ENCODE peak calls at places on chromosomes 3 and 15, in four cellular contexts. Q is cardiac muscle cell; M is iPS DF 6.9; S is CD8-positive, alpha-beta memory T cell. R is an unnamed sample.

GRCh38 chr15:74176262-74177208 is 3.0 kb downstream of the ISLR start:
- DNase-seq in S (no peak), M (no peak), Q (no peak), R (peak; percentile 78)

GRCh38 chr3:125051715-125052581 is 3.8 kb downstream of the HEG1 start:
- DNase-seq in S (peak; percentile 86), Q (peak; percentile 79), M (no peak), R (no peak)

GRCh38 chr3:39443530-39443929 is 23.9 kb upstream of the MOBP start:
- DNase-seq in M (no peak), Q (no peak), S (no peak), R (peak; percentile 14)

GRCh38 chr3:67947808-67948508 is 293.5 kb upstream of the SUCLG2 start:
- DNase-seq in M (peak; percentile 33), Q (no peak), S (peak; percentile 82), R (peak; percentile 5)

GRCh38 chr3:159950156-159950898 is 38.3 kb upstream of the IL12A start:
- DNase-seq in Q (peak; percentile 9), M (no peak), S (no peak), R (no peak)

GRCh38 chr3:29850641-29851040 is 569.8 kb downstream of the RBMS3 start:
- DNase-seq in S (no peak), Q (no peak), M (peak; percentile 20), R (no peak)

GRCh38 chr15:70095387-70096214 is 2.1 kb downstream of the TLE3 start:
- DNase-seq in M (no peak), S (no peak), Q (peak; percentile 23), R (peak; percentile 44)

GRCh38 chr3:43163895-43164493 is 58.1 kb upstream of the POMGNT2 start:
- DNase-seq in M (no peak), Q (no peak), S (no peak), R (no peak)

GRCh38 chr3:188624384-188624783 is 470.4 kb downstream of the LPP start:
- DNase-seq in S (no peak), Q (peak; percentile 28), M (no peak), R (no peak)

GRCh38 chr3:142543307-142543706 is 35.2 kb downstream of the ATR start:
- DNase-seq in M (no peak), S (no peak), Q (no peak), R (no peak)

GRCh38 chr3:60025071-60026055 is 975.5 kb upstream of the CFAP20DC start:
- DNase-seq in S (no peak), M (no peak), Q (no peak), R (no peak)

GRCh38 chr3:8769088-8769822 is at the start of gene OXTR:
- DNase-seq in S (no peak), M (peak; percentile 72), Q (peak; percentile 84), R (peak; percentile 65)

GRCh38 chr3:197168606-197169005 is 129.8 kb downstream of the DLG1 start:
- DNase-seq in S (no peak), Q (peak; percentile 55), M (no peak), R (no peak)

GRCh38 chr3:11350374-11350773 is 78.2 kb downstream of the ATG7 start:
- DNase-seq in Q (no peak), S (no peak), M (no peak), R (no peak)

GRCh38 chr3:143856252-143856977 is 8.1 kb upstream of the SLC9A9 start:
- DNase-seq in S (no peak), Q (peak; percentile 6), M (no peak), R (no peak)

GRCh38 chr15:64651573-64652260 is 123.7 kb downstream of the RBPMS2 start:
- DNase-seq in S (peak; percentile 65), M (no peak), Q (no peak), R (no peak)

GRCh38 chr15:88985547-88986393 is 72.6 kb upstream of the MFGE8 start:
- DNase-seq in S (no peak), M (peak; percentile 95), Q (no peak), R (no peak)

GRCh38 chr3:192915306-192915705 is 2.4 kb downstream of the MB21D2 start:
- DNase-seq in M (no peak), S (no peak), Q (peak; percentile 68), R (no peak)

GRCh38 chr3:194496217-194496881 is 9.5 kb upstream of the ATP13A3 start:
- DNase-seq in Q (no peak), S (no peak), M (no peak), R (no peak)

GRCh38 chr3:196431193-196432136 is 762 bp downstream of the UBXN7 start:
- DNase-seq in S (peak; percentile 51), M (no peak), Q (peak; percentile 69), R (peak; percentile 20)

DNA sequence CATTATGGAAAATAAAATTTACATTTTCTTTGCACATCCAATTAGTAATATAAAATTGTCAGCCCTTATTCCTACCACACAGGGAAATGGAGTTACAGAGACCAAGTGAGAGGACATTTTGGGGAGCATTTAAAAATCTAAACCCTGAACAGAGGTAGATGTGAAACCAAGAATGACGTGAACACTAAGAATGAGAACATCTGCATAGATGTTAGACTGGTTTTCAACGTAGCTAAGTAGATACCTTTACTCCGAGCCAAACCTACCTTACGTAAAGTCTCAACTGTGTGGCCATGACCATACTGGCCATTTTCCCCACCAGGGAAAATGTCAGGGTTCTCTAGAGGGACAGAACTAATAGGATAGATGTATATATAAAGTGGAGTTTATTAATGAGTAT is 51.4 kb upstream of the THBS1 start:
- DNase-seq in S (no peak), Q (no peak), M (no peak), R (no peak)
- H3K4me1 ChIP-seq in S (no peaks in the 10 kb centered on the region), Q (no peaks in the 10 kb centered on the region), M (peaks cover 2% of the 10 kb centered on the region), R (no peaks in the 10 kb centered on the region)

GRCh38 chr3:156674911-156675743 is 737 bp downstream of the TIPARP start:
- DNase-seq in S (peak; percentile 61), M (peak; percentile 41), Q (peak; percentile 70), R (peak; percentile 63)
- H3K36me3 ChIP-seq in S (peaks cover 22% of the 10 kb centered on the region), M (peaks cover 3% of the 10 kb centered on the region), Q (peaks cover 26% of the 10 kb centered on the region), R (no peaks in the 10 kb centered on the region)

DNA sequence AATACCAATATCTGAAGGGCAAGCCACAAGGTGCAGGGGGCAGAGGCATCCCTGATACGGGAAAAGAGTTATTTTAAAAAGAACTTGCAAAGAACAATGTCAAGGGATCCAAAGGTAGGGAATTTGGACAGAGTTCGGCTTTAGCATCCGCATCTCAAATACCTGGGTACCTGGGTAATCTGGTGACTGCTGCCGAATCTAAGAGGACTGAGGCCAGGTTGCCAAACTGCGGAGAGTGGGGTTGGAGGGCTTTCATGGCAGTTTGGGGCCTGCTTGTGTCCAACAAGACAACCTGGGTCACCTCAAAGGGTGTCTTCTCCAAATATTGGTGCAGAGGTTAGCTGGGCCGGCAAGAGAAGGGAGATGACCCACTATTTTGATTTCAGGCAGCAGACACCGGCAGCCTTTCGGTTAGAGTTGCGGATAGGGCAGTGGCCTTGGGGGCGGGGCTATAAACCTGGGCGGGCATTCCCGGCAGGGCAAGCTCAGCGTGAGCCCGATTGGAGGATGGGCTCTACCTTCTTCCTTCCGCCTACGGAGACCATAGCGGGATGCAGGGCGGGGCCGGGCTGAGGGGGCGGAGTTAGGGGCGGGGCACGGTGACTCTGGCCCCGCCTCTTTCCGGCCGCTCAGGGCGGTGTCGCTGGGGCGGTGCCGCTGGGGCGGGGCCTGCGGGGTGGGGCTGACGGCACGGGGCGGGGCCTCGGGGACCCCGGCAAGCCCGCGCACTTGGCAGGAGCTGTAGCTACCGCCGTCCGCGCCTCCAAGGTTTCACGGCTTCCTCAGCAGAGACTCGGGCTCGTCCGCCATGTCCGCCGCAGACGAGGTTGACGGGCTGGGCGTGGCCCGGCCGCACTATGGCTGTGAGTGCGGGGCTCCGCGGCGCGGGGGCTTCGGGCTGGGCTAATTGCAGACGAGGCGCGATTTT is at the start of gene IQGAP1:
- DNase-seq in S (peak; percentile 97), M (peak; percentile 87), Q (peak; percentile 98), R (peak; percentile 99)
- H3K4me3 ChIP-seq in S (peak within 1 kb of the TSS; percentile 87), M (peak within 1 kb of the TSS; percentile 81), Q (peak within 1 kb of the TSS; percentile 82), R (peak within 1 kb of the TSS; percentile 79)

DNA sequence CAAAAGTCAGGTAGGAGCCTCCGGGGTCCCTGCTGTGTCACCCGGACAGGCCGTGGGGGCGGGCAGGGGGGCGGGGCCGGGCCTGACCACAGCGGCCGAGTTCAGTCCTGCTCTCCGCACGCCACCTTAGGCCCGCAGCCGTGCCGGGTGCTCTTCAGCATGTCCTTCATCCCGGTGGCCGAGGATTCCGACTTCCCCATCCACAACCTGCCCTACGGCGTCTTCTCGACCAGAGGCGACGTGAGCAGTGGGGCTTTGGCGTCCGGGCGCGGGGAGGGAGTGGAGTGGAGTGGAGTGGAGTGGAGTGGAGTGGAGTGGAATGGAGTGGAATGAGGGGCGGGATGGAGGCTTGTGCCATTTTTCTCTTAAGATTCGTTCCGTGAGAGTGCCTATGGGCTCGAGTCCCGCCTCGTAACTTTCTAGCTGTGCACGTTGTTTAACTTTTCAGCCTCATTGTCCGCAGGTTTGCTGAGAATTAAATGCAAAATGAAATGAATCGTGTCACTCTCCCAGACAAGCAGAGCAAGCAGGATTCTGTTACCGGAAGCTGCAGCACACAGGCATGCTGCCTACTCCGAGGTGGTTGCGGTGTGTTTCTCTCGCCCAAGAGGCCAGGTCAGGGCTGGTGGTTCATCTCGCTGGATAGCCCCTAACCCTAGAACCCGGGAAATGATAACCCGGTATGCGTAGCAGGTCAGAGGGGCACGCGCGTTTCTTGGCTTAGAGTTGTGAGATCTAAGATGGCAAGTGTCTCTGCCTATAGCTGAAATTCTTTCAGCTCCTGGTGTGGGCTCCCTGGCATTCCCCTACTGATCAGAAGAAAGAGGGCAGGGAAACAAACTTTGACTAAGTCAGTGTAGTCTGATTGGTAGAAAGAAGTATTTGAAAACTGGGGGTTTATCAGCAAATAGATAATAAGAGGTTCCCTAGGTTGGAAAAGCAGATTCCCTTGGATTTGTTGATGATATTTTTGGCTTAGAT is at the start of gene FAH:
- DNase-seq in Q (peak; percentile 72), M (no peak), S (peak; percentile 53), R (no peak)
- H3K4me1 ChIP-seq in Q (peaks cover 19% of the 10 kb centered on the region), M (no peaks in the 10 kb centered on the region), S (peaks cover 10% of the 10 kb centered on the region), R (peaks cover 5% of the 10 kb centered on the region)

DNA sequence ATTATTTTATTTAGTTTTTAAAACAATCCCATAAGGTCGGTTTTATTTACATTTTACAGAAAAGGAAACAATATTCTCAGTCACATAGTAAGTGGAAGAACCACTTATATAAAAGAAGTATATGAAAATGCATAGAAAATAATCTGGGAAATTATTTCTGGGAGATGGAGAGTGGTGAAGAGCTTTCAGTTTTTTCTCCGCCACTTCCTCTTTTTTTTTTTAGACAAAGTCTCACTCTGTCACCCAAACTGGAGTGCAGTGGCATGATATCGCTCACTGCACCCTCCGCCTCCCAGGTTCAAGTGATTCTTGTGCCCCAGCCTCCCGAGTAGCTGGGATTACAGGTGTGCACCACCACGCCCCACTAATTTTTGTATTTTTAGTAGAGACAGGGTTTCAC is 21.2 kb downstream of the RAD51 start:
- DNase-seq in Q (no peak), S (no peak), M (no peak), R (no peak)
- H3K36me3 ChIP-seq in Q (no peaks in the 10 kb centered on the region), S (no peaks in the 10 kb centered on the region), M (peaks cover 3% of the 10 kb centered on the region), R (peaks cover 9% of the 10 kb centered on the region)

DNA sequence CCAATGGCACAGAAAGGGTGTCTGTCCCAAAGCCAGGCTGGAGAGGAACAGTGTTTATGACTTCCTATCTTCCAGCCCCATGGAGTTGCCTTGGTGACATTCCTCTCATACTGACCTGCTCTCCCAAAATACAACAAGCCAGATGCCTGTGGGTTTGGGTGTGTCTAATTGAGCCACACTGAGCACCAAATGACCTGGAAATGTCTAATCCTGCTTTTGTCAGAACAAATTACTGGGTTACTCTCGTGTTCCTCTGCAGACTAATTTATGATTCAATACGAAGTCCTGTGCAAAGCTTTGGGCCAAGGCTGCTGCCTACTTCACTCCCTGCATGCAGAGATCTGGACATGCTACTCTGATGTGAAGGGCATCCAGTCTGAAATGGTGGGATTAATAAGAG is 98.1 kb upstream of the STRIT1 start:
- DNase-seq in Q (peak; percentile 25), M (no peak), S (no peak), R (no peak)
- H3K4me3 ChIP-seq in Q (no peak overlapping the region), M (no peak overlapping the region), S (no peak overlapping the region), R (no peak overlapping the region)

DNA sequence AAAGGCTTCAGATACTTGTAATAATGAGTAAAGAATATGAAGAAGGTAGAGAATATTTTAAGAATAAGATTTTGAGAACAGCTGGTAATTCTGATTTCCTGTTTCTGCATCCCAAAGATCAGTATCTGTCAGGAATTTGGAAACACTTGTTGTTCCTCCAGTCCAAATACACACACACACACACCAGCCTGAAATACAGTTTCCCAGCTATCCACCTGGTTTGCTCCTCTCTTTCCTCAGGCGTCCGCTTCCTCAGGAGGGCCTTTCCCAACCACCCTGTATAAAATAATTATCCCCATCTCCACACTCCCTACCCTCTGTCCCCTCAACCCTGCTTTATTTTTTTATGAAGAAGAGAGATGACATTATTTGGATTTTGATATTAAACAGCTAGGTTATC is 2.0 kb upstream of the FSIP1 start:
- DNase-seq in S (no peak), M (no peak), Q (no peak), R (no peak)
- H3K4me1 ChIP-seq in S (peaks cover 31% of the 10 kb centered on the region), M (peaks cover 7% of the 10 kb centered on the region), Q (peaks cover 8% of the 10 kb centered on the region), R (no peaks in the 10 kb centered on the region)